ENCODE peak calls at places on chromosomes 2 and 18, in six cellular contexts. V is GM12865; I is GM19239; A is activated CD4-positive, alpha-beta T cell treated with anti-CD3 and anti-CD28 coated beads, Interleukin-2, amount 50 U/mL, for 1 hour; H is endothelial cell; B is NCI-H748 treated with DMSO at 0.1 percent for 48 hours. G is an unnamed sample.
A peak's percentile ranks its signal among the peaks of the same experiment; 100 is the strongest.

GRCh38 chr2:20424300-20425290 is 22.3 kb upstream of the RHOB start:
- DNase-seq in V (peak; percentile 91), I (peak; percentile 46), A (no peak), H (peak; percentile 52), B (no peak), G (no peak)

GRCh38 chr2:106039634-106040033 is 154.5 kb downstream of the UXS1 start:
- DNase-seq in V (no peak), I (no peak), A (no peak), H (no peak), B (no peak), G (no peak)

GRCh38 chr18:50559750-50560680 is at the start of gene MAPK4:
- DNase-seq in V (peak; percentile 7), I (peak; percentile 42), A (no peak), H (peak; percentile 31), B (no peak), G (peak; percentile 78)

GRCh38 chr2:237524631-237525030 is 37.6 kb downstream of the MLPH start:
- DNase-seq in V (no peak), I (no peak), A (no peak), H (no peak), B (no peak), G (no peak)

GRCh38 chr18:43271593-43272432 is 5.5 kb downstream of the SYT4 start:
- DNase-seq in V (peak; percentile 66), I (peak; percentile 4), A (no peak), H (peak; percentile 58), B (peak; percentile 62), G (no peak)

GRCh38 chr18:8403713-8404112 is 205.5 kb upstream of the RAB12 start:
- DNase-seq in V (no peak), I (no peak), A (no peak), H (no peak), B (no peak), G (no peak)

GRCh38 chr18:58338961-58339722 is 289.7 kb downstream of the ALPK2 start:
- DNase-seq in V (no peak), I (no peak), A (no peak), H (peak; percentile 65), B (peak; percentile 16), G (peak; percentile 59)

GRCh38 chr2:160977376-160977775 is 182.9 kb upstream of the TANK start:
- DNase-seq in V (no peak), I (no peak), A (no peak), H (no peak), B (no peak), G (no peak)

GRCh38 chr2:226307440-226308365 is 491.9 kb downstream of the IRS1 start:
- DNase-seq in V (no peak), I (no peak), A (no peak), H (no peak), B (no peak), G (no peak)

GRCh38 chr18:77086034-77086433 is 46.5 kb downstream of the MBP start:
- DNase-seq in V (no peak), I (no peak), A (no peak), H (no peak), B (no peak), G (no peak)

GRCh38 chr2:28951910-28952805 is 28.9 kb upstream of the TOGARAM2 start:
- DNase-seq in V (no peak), I (no peak), A (no peak), H (no peak), B (no peak), G (no peak)

GRCh38 chr2:237535385-237536082 is 30.8 kb upstream of the PRLH start:
- DNase-seq in V (no peak), I (no peak), A (no peak), H (no peak), B (no peak), G (no peak)

GRCh38 chr18:36303203-36303844 is 5.8 kb downstream of the FHOD3 start:
- DNase-seq in V (no peak), I (no peak), A (no peak), H (no peak), B (no peak), G (no peak)

GRCh38 chr2:145623136-145623535 is 1103.2 kb upstream of the ZEB2 start:
- DNase-seq in V (no peak), I (no peak), A (no peak), H (no peak), B (no peak), G (no peak)

GRCh38 chr18:37716106-37716708 is 150.6 kb upstream of the CELF4 start:
- DNase-seq in V (no peak), I (no peak), A (no peak), H (no peak), B (no peak), G (no peak)

GRCh38 chr18:62564044-62564443 is 41.2 kb downstream of the ZCCHC2 start:
- DNase-seq in V (no peak), I (no peak), A (no peak), H (no peak), B (no peak), G (no peak)

GRCh38 chr2:205869439-205869838 is 187.1 kb downstream of the NRP2 start:
- DNase-seq in V (no peak), I (no peak), A (no peak), H (no peak), B (no peak), G (no peak)

GRCh38 chr2:86368181-86368824 is 30.9 kb upstream of the REEP1 start:
- DNase-seq in V (peak; percentile 60), I (peak; percentile 40), A (peak; percentile 28), H (peak; percentile 66), B (no peak), G (peak; percentile 77)

GRCh38 chr2:85162746-85163301 is 29.6 kb downstream of the TCF7L1 start:
- DNase-seq in V (no peak), I (no peak), A (no peak), H (no peak), B (no peak), G (no peak)

GRCh38 chr18:65659912-65660311 is 90.9 kb upstream of the CDH7 start:
- DNase-seq in V (no peak), I (no peak), A (no peak), H (no peak), B (no peak), G (no peak)

GRCh38 chr2:150705767-150706166 is 218.3 kb upstream of the RND3 start:
- DNase-seq in V (peak; percentile 45), I (no peak), A (no peak), H (no peak), B (no peak), G (no peak)

GRCh38 chr18:26656401-26656943 is 108.1 kb upstream of the KCTD1 start:
- DNase-seq in V (no peak), I (no peak), A (no peak), H (peak; percentile 30), B (no peak), G (peak; percentile 61)

G was measured in ecto neural progenitor cell.